ENCODE peak calls at places on chromosomes 12 and 14, in six cellular contexts. N is HFF-Myc, E is B cell, U is endothelial cell, T is nephron progenitor cell, A is foreskin fibroblast. J is an unnamed sample.

GRCh38 chr14:99945732-99946651 is 119.2 kb upstream of the EVL start:
- DNase-seq in E (no peak), T (no peak), A (no peak), N (no peak), U (no peak), J (no peak)

GRCh38 chr14:64612021-64612380 is 62.2 kb downstream of the PPP1R36 start:
- DNase-seq in T (no peak), E (no peak), A (peak), U (no peak), N (peak), J (no peak)

GRCh38 chr14:61839452-61839851 is 77.2 kb downstream of the SNAPC1 start:
- DNase-seq in N (no peak), U (no peak), A (peak), E (no peak), T (no peak), J (no peak)

GRCh38 chr12:57131896-57132744 is 3.8 kb downstream of the LRP1 start:
- DNase-seq in E (peak), N (no peak), U (no peak), A (no peak), T (no peak), J (no peak)

GRCh38 chr14:104856869-104857860 is 7.9 kb upstream of the CEP170B start:
- DNase-seq in A (no peak), U (no peak), T (no peak), E (no peak), N (no peak), J (no peak)

GRCh38 chr14:95494456-95494855 is 22.0 kb downstream of the SYNE3 start:
- DNase-seq in T (no peak), E (no peak), U (no peak), N (no peak), A (no peak), J (no peak)

GRCh38 chr12:54993181-54993835 is 8.7 kb upstream of the TESPA1 start:
- DNase-seq in E (peak), U (peak), N (peak), A (peak), T (peak), J (peak)

GRCh38 chr12:78406776-78407335 is 457.7 kb upstream of the SYT1 start:
- DNase-seq in E (no peak), T (no peak), U (no peak), A (no peak), N (no peak), J (peak)

GRCh38 chr12:23055004-23055403 is 430.0 kb downstream of the ETNK1 start:
- DNase-seq in N (no peak), A (no peak), U (peak), T (peak), E (no peak), J (no peak)

GRCh38 chr14:104307627-104308401 is 169.4 kb downstream of the KIF26A start:
- DNase-seq in T (no peak), A (no peak), E (no peak), N (no peak), U (no peak), J (no peak)

GRCh38 chr14:105224845-105225585 is 23.3 kb upstream of the BTBD6 start:
- DNase-seq in A (no peak), N (no peak), U (no peak), E (no peak), T (no peak), J (no peak)

GRCh38 chr12:122318607-122319311 is 52.5 kb upstream of the VPS33A start:
- DNase-seq in A (peak), N (peak), T (no peak), U (no peak), E (no peak), J (no peak)

GRCh38 chr14:104011824-104012517 is 69.6 kb upstream of the RD3L start:
- DNase-seq in U (no peak), A (no peak), E (no peak), T (no peak), N (no peak), J (no peak)

GRCh38 chr14:51507556-51508511 is 143.9 kb upstream of the FRMD6 start:
- DNase-seq in E (no peak), U (no peak), T (peak), N (peak), A (peak), J (no peak)

GRCh38 chr12:113030875-113031525 is 25.5 kb upstream of the DTX1 start:
- DNase-seq in N (peak), T (peak), A (peak), U (no peak), E (peak), J (no peak)

GRCh38 chr14:103897075-103897947 is 30.9 kb upstream of the TDRD9 start:
- DNase-seq in N (no peak), U (no peak), A (no peak), T (no peak), E (no peak), J (no peak)

GRCh38 chr12:8860165-8860961 is 37.9 kb downstream of the A2ML1 start:
- DNase-seq in U (peak), E (no peak), T (peak), A (peak), N (peak), J (peak)

GRCh38 chr12:124740691-124741137 is 123.0 kb downstream of the SCARB1 start:
- DNase-seq in E (no peak), U (no peak), N (no peak), A (peak), T (no peak), J (no peak)

GRCh38 chr12:66024966-66025365 is 105.6 kb downstream of the LLPH start:
- DNase-seq in E (no peak), U (no peak), T (no peak), A (no peak), N (no peak), J (no peak)

GRCh38 chr14:94611179-94611578 is 1.0 kb upstream of the SERPINA3 start:
- DNase-seq in A (no peak), T (no peak), N (no peak), U (no peak), E (no peak), J (no peak)

GRCh38 chr12:19131020-19131431 is 1.5 kb downstream of the PLEKHA5 start:
- DNase-seq in E (no peak), N (no peak), A (peak), U (peak), T (peak), J (no peak)

GRCh38 chr12:93918262-93918661 is 230.1 kb upstream of the PLXNC1 start:
- DNase-seq in E (no peak), T (no peak), A (peak), N (peak), U (no peak), J (no peak)

GRCh38 chr14:103908580-103908979 is 19.7 kb upstream of the TDRD9 start:
- DNase-seq in A (no peak), N (no peak), E (no peak), T (no peak), U (no peak), J (no peak)

GRCh38 chr14:100663528-100664052 is 63.1 kb upstream of the DLK1 start:
- DNase-seq in E (no peak), N (no peak), U (no peak), A (no peak), T (no peak), J (no peak)

GRCh38 chr14:91229743-91230200 is 14.7 kb downstream of the GPR68 start:
- DNase-seq in E (peak), U (no peak), A (no peak), T (no peak), N (no peak), J (peak)

GRCh38 chr12:108358580-108358965 is 19.5 kb upstream of the CMKLR1 start:
- DNase-seq in E (no peak), U (no peak), T (no peak), A (no peak), N (no peak), J (no peak)

GRCh38 chr12:1197264-1198018 is 206.4 kb downstream of the ERC1 start:
- DNase-seq in N (no peak), A (no peak), U (no peak), T (no peak), E (no peak), J (no peak)

GRCh38 chr14:58768977-58769376 is 131.2 kb downstream of the DACT1 start:
- DNase-seq in A (no peak), N (no peak), U (no peak), T (peak), E (no peak), J (no peak)

GRCh38 chr14:53874704-53875103 is 81.9 kb downstream of the BMP4 start:
- DNase-seq in E (no peak), T (no peak), N (no peak), A (no peak), U (no peak), J (no peak)

GRCh38 chr12:90621927-90622326 is 333.0 kb downstream of the CCER1 start:
- DNase-seq in U (no peak), N (no peak), E (no peak), A (peak), T (no peak), J (no peak)

GRCh38 chr12:47534695-47535094 is 171.1 kb downstream of the RPAP3 start:
- DNase-seq in U (no peak), T (no peak), E (no peak), A (no peak), N (no peak), J (no peak)

GRCh38 chr12:63795944-63796343 is 16.2 kb downstream of the RXYLT1 start:
- DNase-seq in A (no peak), N (no peak), E (no peak), U (no peak), T (no peak), J (no peak)
- TF ChIP-seq CTCF in A (no peak), N (no peak), E (no peak), U (no peak), T (no peak), J (no peak)

GRCh38 chr14:83044001-83044400 is 1510.3 kb upstream of the SEL1L start:
- DNase-seq in T (no peak), E (no peak), N (no peak), A (no peak), U (no peak), J (no peak)
- TF ChIP-seq CTCF in T (no peak), E (no peak), N (no peak), A (no peak), U (no peak), J (no peak)

GRCh38 chr12:25970916-25971674 is 12.6 kb downstream of the RASSF8 start:
- DNase-seq in A (no peak), E (no peak), U (no peak), T (no peak), N (no peak), J (no peak)
- TF ChIP-seq CTCF in A (no peak), E (no peak), U (peak), T (peak), N (no peak), J (no peak)

DNA sequence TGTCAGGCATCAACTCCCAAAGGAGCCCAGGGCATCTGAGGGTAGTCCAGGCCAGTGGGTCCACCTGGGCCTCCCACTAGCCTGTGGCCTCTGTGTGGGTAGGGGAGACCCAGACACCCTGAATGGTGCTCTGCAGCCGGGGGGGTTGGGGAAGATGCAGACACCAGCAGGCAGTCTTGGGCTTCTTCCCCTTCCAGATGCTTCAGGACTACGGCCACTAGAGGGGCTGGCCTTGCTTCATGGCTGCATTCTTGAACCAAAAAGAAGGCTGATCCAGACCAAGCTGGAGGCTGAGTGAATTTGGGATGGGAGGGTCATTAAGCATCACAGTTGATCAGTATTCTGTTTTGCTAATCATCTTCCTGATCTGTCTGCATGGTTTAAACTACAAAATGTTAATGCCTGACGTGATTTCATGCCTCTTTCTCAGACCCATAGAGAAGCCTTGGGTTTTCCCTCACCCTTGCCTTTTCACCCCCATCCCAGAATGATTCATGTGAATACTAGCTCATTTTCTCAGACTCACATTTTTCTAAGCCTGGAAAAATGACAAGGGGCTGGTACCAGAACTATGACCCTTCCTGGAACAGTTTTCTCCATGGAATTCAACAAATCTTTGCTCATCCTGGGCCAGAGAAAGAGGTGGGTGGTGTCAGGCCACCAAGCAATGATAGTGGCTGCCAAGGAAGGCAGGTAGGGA is 134.2 kb downstream of the NTF3 start:
- DNase-seq in T (no peak), N (no peak), U (no peak), A (no peak), E (no peak), J (no peak)
- TF ChIP-seq CTCF in T (no peak), N (no peak), U (no peak), A (peak), E (no peak), J (no peak)

GRCh38 chr12:104355630-104356029 is 52.1 kb downstream of the EID3 start:
- DNase-seq in E (no peak), N (no peak), T (no peak), U (no peak), A (no peak), J (no peak)
- TF ChIP-seq CTCF in E (no peak), N (no peak), T (no peak), U (no peak), A (no peak), J (no peak)

DNA sequence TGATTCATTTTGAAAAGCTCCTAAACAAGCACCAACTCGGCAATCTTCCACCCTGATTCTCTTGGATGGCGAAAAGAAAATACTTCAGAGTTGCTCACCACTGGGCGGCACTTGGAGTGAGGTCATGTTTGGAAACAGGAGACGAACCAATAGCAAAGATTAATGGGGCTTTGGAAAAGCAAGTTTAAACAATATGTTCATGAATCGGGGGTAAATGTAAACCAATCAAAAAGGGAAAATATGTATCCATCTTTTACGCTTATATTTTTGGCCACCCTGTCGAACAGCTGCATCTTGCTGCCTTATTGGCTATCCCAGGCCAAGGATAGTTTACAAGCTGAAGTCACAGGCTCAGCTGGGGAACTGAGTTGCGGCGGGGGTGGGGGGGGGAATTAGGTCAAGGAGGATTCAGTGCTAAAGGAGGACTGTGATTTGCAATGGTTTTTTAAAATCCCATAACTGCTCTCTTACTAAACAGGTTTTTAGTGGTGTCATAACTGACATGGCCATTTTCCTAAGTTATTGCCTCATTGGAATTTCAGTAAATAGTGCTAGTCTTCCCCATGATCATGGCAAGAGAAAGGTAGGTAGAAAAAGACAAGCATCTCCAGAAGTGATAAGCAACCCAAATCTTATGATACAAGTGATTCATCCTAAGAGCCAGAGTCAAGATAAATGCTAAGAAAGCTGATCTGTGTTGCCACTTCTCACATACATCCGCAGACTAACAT is 210.6 kb downstream of the PHLDA1 start:
- DNase-seq in U (no peak), N (no peak), E (no peak), T (no peak), A (peak), J (no peak)
- TF ChIP-seq CTCF in U (no peak), N (no peak), E (no peak), T (no peak), A (no peak), J (no peak)

GRCh38 chr12:128976120-128976519 is 122.8 kb downstream of the GLT1D1 start:
- DNase-seq in A (no peak), T (peak), N (no peak), E (no peak), U (no peak), J (no peak)
- TF ChIP-seq CTCF in A (no peak), T (peak), N (no peak), E (no peak), U (no peak), J (no peak)